ENCODE peak calls at places on chromosomes 3 and 15, in four cellular contexts. H is PC-9, N is OCI-LY7, V is renal cortical epithelial cell. X is an unnamed sample.

GRCh38 chr15:72136170-72137051 is 18.2 kb downstream of the SENP8 start:
- DNase-seq in V (peak), H (no peak), N (no peak), X (no peak)

GRCh38 chr15:45468294-45468693 is 54.3 kb downstream of the SLC30A4 start:
- DNase-seq in V (no peak), H (no peak), N (no peak), X (no peak)

GRCh38 chr3:97712919-97713318 is 51.6 kb upstream of the ARL6 start:
- DNase-seq in H (no peak), N (no peak), V (no peak), X (no peak)

GRCh38 chr3:127535901-127536817 is 54.4 kb downstream of the TPRA1 start:
- DNase-seq in H (no peak), N (no peak), V (no peak), X (no peak)

GRCh38 chr15:100682468-100682867 is 80.1 kb downstream of the ASB7 start:
- DNase-seq in N (no peak), V (no peak), H (no peak), X (no peak)

GRCh38 chr15:73125219-73125618 is 73.0 kb downstream of the NEO1 start:
- DNase-seq in V (peak), N (no peak), H (no peak), X (no peak)

GRCh38 chr3:11136116-11136515 is 18.2 kb upstream of the HRH1 start:
- DNase-seq in N (no peak), V (peak), H (no peak), X (no peak)

GRCh38 chr3:157073810-157074209 is 86.1 kb downstream of the CCNL1 start:
- DNase-seq in N (no peak), V (peak), H (peak), X (no peak)

GRCh38 chr3:138774529-138775253 is 60.0 kb downstream of the PIK3CB start:
- DNase-seq in H (peak), V (peak), N (no peak), X (peak)

GRCh38 chr3:4895848-4896247 is 83.4 kb upstream of the BHLHE40 start:
- DNase-seq in H (no peak), N (no peak), V (peak), X (no peak)

GRCh38 chr3:18740631-18741583 is 315.8 kb upstream of the SATB1 start:
- DNase-seq in H (no peak), N (peak), V (no peak), X (peak)

GRCh38 chr15:90320062-90320884 is 31.8 kb upstream of the ZNF774 start:
- DNase-seq in N (peak), H (peak), V (peak), X (peak)

GRCh38 chr3:142863010-142863787 is 25.7 kb downstream of the PCOLCE2 start:
- DNase-seq in V (peak), N (no peak), H (peak), X (no peak)

GRCh38 chr15:59292393-59292792 is 80.3 kb downstream of the MYO1E start:
- DNase-seq in N (no peak), H (no peak), V (peak), X (no peak)

GRCh38 chr3:126126292-126126691 is 42.4 kb upstream of the SLC41A3 start:
- DNase-seq in N (no peak), V (no peak), H (no peak), X (no peak)

GRCh38 chr3:79041621-79042020 is 726.2 kb downstream of the ROBO1 start:
- DNase-seq in N (no peak), V (no peak), H (no peak), X (no peak)

GRCh38 chr3:17805461-17805940 is 63.1 kb upstream of the TBC1D5 start:
- DNase-seq in V (no peak), H (no peak), N (no peak), X (no peak)

GRCh38 chr3:110878692-110879091 is 192.9 kb upstream of the NECTIN3 start:
- DNase-seq in H (no peak), N (no peak), V (no peak), X (no peak)

GRCh38 chr3:141109761-141110160 is 58.6 kb downstream of the SPSB4 start:
- DNase-seq in H (no peak), N (no peak), V (peak), X (no peak)

GRCh38 chr3:49813497-49814174 is at the start of gene UBA7:
- DNase-seq in H (no peak), N (no peak), V (peak), X (no peak)

GRCh38 chr3:29582310-29582709 is 301.4 kb downstream of the RBMS3 start:
- DNase-seq in N (no peak), H (no peak), V (no peak), X (no peak)

GRCh38 chr3:101702726-101703125 is 16.2 kb upstream of the RPL24 start:
- DNase-seq in H (no peak), N (no peak), V (no peak), X (no peak)